ENCODE peak calls at places on chromosomes 4 and X, in six cellular contexts. H, K, G, R, N and C are unnamed samples. For H3K9me3, the result is how much of the 10 kb centered on the place peaks cover.

GRCh38 chrX:46204721-46205422 is 340.3 kb downstream of the ZNF674 start:
- DNase-seq in K (no peak), N (peak), H (no peak), G (no peak), R (no peak), C (no peak)

GRCh38 chrX:109886122-109886761 is 116.7 kb upstream of the TMEM164 start:
- DNase-seq in N (peak), G (peak), H (peak), K (peak), R (no peak), C (no peak)

GRCh38 chr4:139656614-139657486 is 8.8 kb upstream of the MGST2 start:
- DNase-seq in G (peak), N (peak), K (peak), R (peak), H (peak), C (peak)

GRCh38 chr4:185534850-185535761 is at the start of gene PDLIM3:
- DNase-seq in R (peak), N (no peak), K (no peak), G (peak), H (peak), C (no peak)

GRCh38 chr4:152708361-152708760 is 28.6 kb upstream of the TMEM154 start:
- DNase-seq in K (no peak), H (no peak), R (no peak), G (no peak), N (peak), C (no peak)

GRCh38 chr4:79915276-79915675 is 157.8 kb downstream of the ANTXR2 start:
- DNase-seq in H (no peak), R (no peak), K (no peak), G (no peak), N (no peak), C (no peak)

GRCh38 chr4:140640150-140640748 is 71.5 kb upstream of the UCP1 start:
- DNase-seq in G (no peak), R (no peak), H (no peak), N (no peak), K (no peak), C (no peak)

GRCh38 chrX:42803320-42803719 is 25.4 kb upstream of the PPP1R2C start:
- DNase-seq in H (peak), K (no peak), G (no peak), R (no peak), N (no peak), C (no peak)

GRCh38 chr4:74738756-74739155 is 55.6 kb downstream of the BTC start:
- DNase-seq in G (no peak), N (peak), H (peak), K (no peak), R (no peak), C (no peak)

GRCh38 chrX:48076343-48076742 is 4.9 kb upstream of the ZNF630 start:
- DNase-seq in R (no peak), N (no peak), G (no peak), H (no peak), K (no peak), C (no peak)

GRCh38 chr4:6231663-6232165 is 31.4 kb upstream of the JAKMIP1 start:
- DNase-seq in H (no peak), R (no peak), N (no peak), K (no peak), G (no peak), C (no peak)

GRCh38 chr4:78496021-78496643 is 55.4 kb upstream of the ANXA3 start:
- DNase-seq in N (no peak), G (no peak), K (no peak), H (no peak), R (no peak), C (no peak)

GRCh38 chr4:9904976-9905587 is 116.2 kb downstream of the SLC2A9 start:
- DNase-seq in G (no peak), R (no peak), N (no peak), K (no peak), H (peak), C (no peak)

GRCh38 chrX:101160001-101160400 is 59.6 kb upstream of the DRP2 start:
- DNase-seq in K (no peak), G (no peak), R (no peak), H (peak), N (peak), C (no peak)

GRCh38 chr4:1981251-1982055 is 27.3 kb downstream of the NELFA start:
- DNase-seq in H (no peak), K (no peak), G (peak), R (no peak), N (no peak), C (no peak)

GRCh38 chr4:52107336-52107735 is 56.2 kb downstream of the SPATA18 start:
- DNase-seq in G (no peak), N (peak), R (no peak), H (peak), K (no peak), C (no peak)

GRCh38 chr4:92305148-92305877 is 1.5 kb downstream of the GRID2 start:
- DNase-seq in R (no peak), N (peak), H (peak), K (no peak), G (peak), C (no peak)

GRCh38 chrX:19487520-19488200 is 27.6 kb downstream of the MAP3K15 start:
- DNase-seq in G (no peak), K (no peak), H (no peak), N (no peak), R (no peak), C (no peak)

GRCh38 chr4:39514888-39515401 is 12.3 kb downstream of the UGDH start:
- DNase-seq in K (no peak), G (peak), H (peak), N (peak), R (no peak), C (no peak)

GRCh38 chrX:121755541-121755940 is 708.1 kb downstream of the GLUD2 start:
- DNase-seq in G (no peak), R (no peak), H (peak), N (no peak), K (no peak), C (no peak)

GRCh38 chrX:8341814-8342590 is 122.6 kb upstream of the VCX3B start:
- DNase-seq in N (peak), H (peak), R (no peak), G (no peak), K (no peak), C (no peak)

GRCh38 chr4:128163177-128164117 is 102.3 kb downstream of the LARP1B start:
- DNase-seq in G (peak), K (no peak), N (peak), R (no peak), H (peak), C (peak)

GRCh38 chr4:7842384-7843279 is 97.0 kb downstream of the AFAP1 start:
- DNase-seq in H (peak), N (peak), K (peak), R (peak), G (peak), C (peak)

GRCh38 chrX:19440713-19441112 is 74.6 kb downstream of the MAP3K15 start:
- DNase-seq in K (no peak), R (no peak), G (no peak), N (peak), H (peak), C (no peak)

GRCh38 chr4:73257242-73257994 is 1.2 kb downstream of the ANKRD17 start:
- DNase-seq in H (peak), R (peak), N (peak), K (peak), G (peak), C (peak)

GRCh38 chr4:100461796-100462195 is 56.0 kb downstream of the EMCN start:
- DNase-seq in H (peak), K (no peak), R (no peak), N (no peak), G (no peak), C (no peak)

GRCh38 chr4:89152972-89153371 is 41.6 kb downstream of the TIGD2 start:
- DNase-seq in H (peak), R (no peak), N (no peak), G (no peak), K (no peak), C (no peak)

GRCh38 chr4:2419814-2420213 is 1.1 kb downstream of the CFAP99 start:
- DNase-seq in R (no peak), H (no peak), G (no peak), N (no peak), K (no peak), C (no peak)

GRCh38 chrX:39946822-39947221 is 150.9 kb downstream of the BCOR start:
- DNase-seq in H (peak), R (no peak), N (peak), G (no peak), K (no peak), C (peak)

GRCh38 chrX:115960440-115961084 is 210.0 kb upstream of the AGTR2 start:
- DNase-seq in R (no peak), H (no peak), N (peak), G (no peak), K (no peak), C (no peak)

GRCh38 chrX:136353519-136354095 is 52.8 kb downstream of the ADGRG4 start:
- DNase-seq in K (no peak), N (peak), R (no peak), G (peak), H (no peak), C (no peak)

GRCh38 chrX:95318882-95319281 is 1365.8 kb upstream of the DIAPH2 start:
- DNase-seq in R (no peak), G (no peak), H (no peak), N (peak), K (no peak), C (no peak)

GRCh38 chrX:96436105-96436504 is 248.5 kb upstream of the DIAPH2 start:
- DNase-seq in K (no peak), N (peak), G (no peak), R (no peak), H (peak), C (peak)

GRCh38 chr4:20318899-20319291 is 67.2 kb downstream of the SLIT2 start:
- DNase-seq in R (no peak), K (no peak), G (no peak), N (no peak), H (no peak), C (no peak)

GRCh38 chr4:168433576-168433975 is 46.7 kb downstream of the DDX60L start:
- DNase-seq in N (peak), R (no peak), H (no peak), K (no peak), G (no peak), C (no peak)

GRCh38 chr4:128600410-128600809 is 209.1 kb upstream of the JADE1 start:
- DNase-seq in G (no peak), K (peak), N (no peak), H (peak), R (peak), C (no peak)

GRCh38 chr4:184012937-184013336 is 107.8 kb downstream of the STOX2 start:
- DNase-seq in G (no peak), R (no peak), K (no peak), N (no peak), H (no peak), C (no peak)

GRCh38 chr4:184007891-184008290 is 102.8 kb downstream of the STOX2 start:
- DNase-seq in G (no peak), R (no peak), K (no peak), H (peak), N (peak), C (no peak)

GRCh38 chr4:184014301-184014700 is 109.2 kb downstream of the STOX2 start:
- DNase-seq in K (no peak), R (no peak), N (peak), H (no peak), G (no peak), C (no peak)

GRCh38 chr4:184010696-184011095 is 105.6 kb downstream of the STOX2 start:
- DNase-seq in R (no peak), K (no peak), N (no peak), H (no peak), G (no peak), C (no peak)

DNA sequence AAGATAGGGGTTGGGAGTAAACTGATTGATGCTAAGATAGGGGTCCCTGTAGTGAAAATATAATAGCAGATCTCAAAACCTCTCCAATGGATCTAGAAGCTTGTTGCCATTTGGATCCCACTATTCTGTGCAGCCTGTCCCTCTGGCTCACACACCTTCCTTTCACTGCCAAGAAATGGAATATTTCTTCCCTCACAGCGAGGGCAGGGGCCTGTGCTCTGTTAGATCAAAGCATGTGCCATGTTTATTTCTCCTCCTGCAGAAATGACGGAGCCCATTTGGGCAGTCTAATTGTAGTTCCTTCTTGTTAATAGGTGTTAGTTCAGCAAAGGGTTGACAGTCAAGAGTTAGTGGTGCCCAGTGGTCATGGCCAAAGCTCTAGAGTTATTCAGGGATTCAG is 106.7 kb downstream of the STOX2 start:
- DNase-seq in G (no peak), H (no peak), R (no peak), N (no peak), K (no peak), C (no peak)
- H3K27ac ChIP-seq in G (no peak), H (no peak), R (no peak), N (no peak), K (no peak), C (no peak)

GRCh38 chrX:68490644-68491043 is 8.2 kb upstream of the YIPF6 start:
- DNase-seq in R (no peak), N (peak), G (no peak), K (no peak), H (no peak), C (no peak)
- TF ChIP-seq CTCF in R (no peak), N (peak), G (no peak), K (no peak), H (peak), C (peak)

GRCh38 chrX:2226182-2226581 is 274.6 kb downstream of the DHRSX start:
- DNase-seq in N (no peak), G (no peak), R (no peak), K (no peak), H (no peak), C (no peak)
- H3K9me3 ChIP-seq in N (under half), G (under half), R (under half), K (under half), H (under half), C (under half)

DNA sequence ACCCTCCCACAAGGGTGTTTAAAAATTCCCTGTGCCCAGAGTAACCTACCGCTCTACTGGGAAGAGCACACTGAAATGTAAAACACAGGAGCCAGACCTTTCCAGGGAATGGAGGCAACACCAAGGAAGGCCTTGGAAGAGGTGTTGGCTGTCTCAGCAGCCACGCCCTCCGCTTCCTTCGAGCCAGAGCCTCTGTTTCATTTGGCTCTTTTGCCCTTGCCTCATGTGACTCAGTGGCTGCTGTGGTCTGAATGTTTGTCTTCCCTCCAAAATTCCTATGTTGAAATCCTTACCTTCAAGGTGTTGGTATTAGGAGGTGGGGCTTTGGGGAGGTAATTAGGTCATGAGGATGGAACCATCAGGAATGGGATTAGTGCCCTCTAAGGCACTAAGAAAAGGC is 11.3 kb downstream of the SCD5 start:
- DNase-seq in G (no peak), N (peak), R (no peak), K (no peak), H (peak), C (no peak)
- H3K27ac ChIP-seq in G (no peak), N (no peak), R (no peak), K (no peak), H (no peak), C (no peak)